ENCODE peak calls at places on chromosome 22, in seven cellular contexts. X is IMR-90, O is neuronal stem cell, Y is H9, A is mesendoderm, H is trophoblast cell, G is H1. S is an unnamed sample.

GRCh38 chr22:45308624-45309421 is 911 bp upstream of the FAM118A start:
- DNase-seq in A (peak), O (no peak), H (no peak), G (no peak), Y (no peak), X (no peak), S (no peak)

GRCh38 chr22:36365020-36365411 is 22.8 kb downstream of the MYH9 start:
- DNase-seq in Y (no peak), X (peak), H (peak), A (peak), G (no peak), O (no peak), S (peak)

GRCh38 chr22:42410708-42411107 is 21.5 kb downstream of the NFAM1 start:
- DNase-seq in H (no peak), A (no peak), Y (no peak), G (no peak), X (no peak), O (no peak), S (no peak)

GRCh38 chr22:50542416-50542927 is 3.2 kb upstream of the KLHDC7B start:
- DNase-seq in Y (no peak), G (no peak), O (no peak), X (no peak), H (no peak), A (no peak), S (no peak)

GRCh38 chr22:28021116-28021997 is 102.3 kb upstream of the PITPNB start:
- DNase-seq in G (no peak), H (no peak), X (no peak), Y (no peak), O (no peak), A (no peak), S (no peak)

GRCh38 chr22:49776053-49776511 is 51.6 kb downstream of the BRD1 start:
- DNase-seq in O (no peak), G (no peak), A (no peak), X (no peak), H (no peak), Y (no peak), S (no peak)

GRCh38 chr22:47135338-47135737 is 372.9 kb downstream of the TBC1D22A start:
- DNase-seq in X (no peak), O (no peak), Y (no peak), A (no peak), G (no peak), H (no peak), S (no peak)

GRCh38 chr22:42644422-42645340 is 4.3 kb upstream of the ATP5MGL start:
- DNase-seq in X (no peak), Y (peak), O (no peak), A (no peak), G (no peak), H (no peak), S (peak)

GRCh38 chr22:18057568-18058209 is 20.1 kb upstream of the PEX26 start:
- DNase-seq in X (peak), Y (no peak), G (no peak), H (peak), O (no peak), A (no peak), S (peak)

GRCh38 chr22:46142548-46143490 is 7.5 kb upstream of the PPARA start:
- DNase-seq in H (no peak), A (no peak), Y (no peak), X (no peak), G (no peak), O (no peak), S (no peak)

GRCh38 chr22:33889748-33890147 is 30.5 kb downstream of the LARGE1 start:
- DNase-seq in A (no peak), O (no peak), Y (no peak), G (no peak), H (no peak), X (no peak), S (no peak)

GRCh38 chr22:19356708-19357269 is 65.3 kb upstream of the CLTCL1 start:
- DNase-seq in G (no peak), X (no peak), O (no peak), H (no peak), A (no peak), Y (no peak), S (no peak)

GRCh38 chr22:30884211-30885000 is 84.2 kb downstream of the MORC2 start:
- DNase-seq in O (no peak), G (no peak), Y (no peak), H (no peak), A (no peak), X (no peak), S (no peak)

GRCh38 chr22:30922151-30922611 is 46.4 kb downstream of the MORC2 start:
- DNase-seq in X (peak), H (peak), G (no peak), O (no peak), Y (no peak), A (no peak), S (no peak)

GRCh38 chr22:27990451-27990840 is 71.4 kb upstream of the PITPNB start:
- DNase-seq in X (no peak), H (no peak), O (no peak), G (no peak), A (no peak), Y (peak), S (no peak)

GRCh38 chr22:49880281-49880680 is 26.6 kb downstream of the ZBED4 start:
- DNase-seq in O (no peak), A (peak), H (no peak), X (no peak), Y (no peak), G (no peak), S (no peak)

GRCh38 chr22:44357962-44358553 is 45.3 kb upstream of the SHISAL1 start:
- DNase-seq in A (no peak), G (no peak), X (peak), O (no peak), H (no peak), Y (no peak), S (peak)

GRCh38 chr22:32204211-32204855 is 540 bp downstream of the RFPL2 start:
- DNase-seq in O (no peak), G (no peak), H (no peak), Y (peak), X (no peak), A (peak), S (no peak)

GRCh38 chr22:48418831-48419230 is 1408.8 kb downstream of the BRD1 start:
- DNase-seq in H (no peak), O (no peak), X (no peak), Y (no peak), A (no peak), G (no peak), S (no peak)

GRCh38 chr22:48417143-48418070 is 1410.3 kb downstream of the BRD1 start:
- DNase-seq in Y (no peak), O (no peak), A (no peak), X (no peak), G (no peak), H (no peak), S (no peak)

GRCh38 chr22:48415535-48415934 is 1412.1 kb downstream of the BRD1 start:
- DNase-seq in X (no peak), O (no peak), H (no peak), Y (no peak), A (no peak), G (no peak), S (no peak)

GRCh38 chr22:48410536-48410935 is 1417.1 kb downstream of the BRD1 start:
- DNase-seq in O (no peak), G (no peak), X (no peak), Y (no peak), A (no peak), H (no peak), S (no peak)

DNA sequence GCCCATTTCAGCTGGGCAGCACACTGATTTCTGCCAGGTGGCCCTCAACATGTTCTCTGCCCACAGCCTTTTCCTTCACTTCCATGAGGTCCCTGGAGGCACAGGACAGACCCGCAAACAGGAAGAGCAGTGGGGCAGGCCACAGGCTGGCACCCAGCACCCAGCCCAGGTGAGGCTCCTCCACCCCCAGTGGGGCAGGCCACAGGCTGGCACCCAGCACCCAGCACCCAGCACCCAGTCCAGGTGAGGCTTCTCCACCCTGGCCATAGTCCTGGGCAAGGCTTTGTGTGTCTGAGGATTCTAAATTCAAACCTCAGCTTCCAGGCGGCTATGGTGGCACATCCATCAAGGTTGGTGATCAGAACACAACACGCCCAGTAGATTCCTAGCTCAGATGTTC is 1413.0 kb downstream of the BRD1 start:
- DNase-seq in O (no peak), X (no peak), A (no peak), Y (no peak), H (no peak), G (no peak), S (no peak)
- H2BK120ac ChIP-seq in O (no peak), X (no peak), A (no peak), Y (no peak), H (no peak), G (no peak), S (no peak)

GRCh38 chr22:22178566-22178965 is 66.0 kb upstream of the VPREB1 start:
- DNase-seq in A (no peak), G (no peak), O (no peak), H (no peak), X (no peak), Y (no peak), S (no peak)
- H3K9ac ChIP-seq in A (no peak), G (no peak), O (no peak), H (no peak), X (no peak), Y (no peak), S (no peak)

GRCh38 chr22:22839570-22840314 is 47.9 kb upstream of the IGLL5 start:
- DNase-seq in X (no peak), O (no peak), Y (no peak), A (no peak), H (no peak), G (no peak), S (no peak)
- H2BK120ac ChIP-seq in X (no peak), O (no peak), Y (no peak), A (no peak), H (no peak), G (no peak), S (no peak)

DNA sequence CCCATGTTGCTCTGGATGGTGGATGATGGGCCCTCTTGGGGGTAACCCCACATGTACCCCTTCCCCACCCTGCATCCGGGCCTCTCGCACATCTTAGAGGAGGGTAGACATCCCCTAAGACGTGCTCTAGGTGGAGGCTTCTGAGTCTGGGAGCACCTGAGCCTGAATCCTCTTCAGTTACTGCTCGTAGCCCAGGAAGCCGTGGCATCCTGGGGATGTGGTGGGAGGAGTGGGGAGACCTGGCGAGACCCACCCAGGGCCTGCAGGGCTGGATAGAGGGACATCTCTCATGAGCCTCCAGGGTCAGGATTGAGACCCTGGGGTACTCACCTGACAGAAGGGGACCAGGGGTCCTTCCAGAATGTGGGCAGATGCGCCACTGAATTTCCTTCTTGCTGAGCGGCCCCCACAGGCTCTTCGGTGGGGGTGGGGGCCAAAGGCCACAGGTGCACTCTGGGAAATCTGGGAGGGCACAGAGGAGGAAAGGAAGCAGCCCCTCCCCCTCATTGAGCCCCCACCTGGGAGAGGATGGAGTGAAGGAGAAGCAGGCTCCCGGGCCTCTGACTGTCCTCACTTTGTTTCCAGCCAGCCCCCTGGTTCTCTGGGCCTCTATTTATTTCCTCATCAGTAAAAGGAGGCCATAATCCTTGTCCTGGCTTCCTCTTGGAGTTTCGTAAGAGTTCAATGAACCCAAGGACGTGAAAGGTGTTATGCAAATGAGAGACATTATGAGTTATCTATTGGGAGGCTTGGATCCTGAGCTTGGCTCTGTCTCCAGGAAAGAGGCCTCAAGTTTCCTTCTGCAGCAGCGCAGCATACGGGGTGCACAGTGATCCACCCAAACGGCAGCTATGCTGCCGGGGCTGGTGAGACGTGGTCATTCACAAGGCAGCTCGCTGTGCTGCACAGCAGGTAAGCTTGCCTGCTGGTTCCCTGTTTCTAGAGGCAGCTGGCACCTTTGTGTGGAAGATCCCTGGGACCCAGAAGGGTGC is 31.2 kb downstream of the KCNJ4 start:
- DNase-seq in O (no peak), Y (peak), A (no peak), G (no peak), X (no peak), H (no peak), S (no peak)
- H3K9ac ChIP-seq in O (no peak), Y (no peak), A (no peak), G (no peak), X (no peak), H (no peak), S (no peak)

GRCh38 chr22:24071686-24072085 is 60.6 kb downstream of the CABIN1 start:
- DNase-seq in A (no peak), Y (no peak), H (no peak), X (no peak), G (no peak), O (no peak), S (no peak)

GRCh38 chr22:24072361-24072760 is 61.3 kb downstream of the CABIN1 start:
- DNase-seq in Y (no peak), G (no peak), X (no peak), O (no peak), H (no peak), A (no peak), S (no peak)

GRCh38 chr22:24070553-24070952 is 59.4 kb downstream of the CABIN1 start:
- DNase-seq in H (no peak), G (no peak), X (no peak), A (no peak), Y (no peak), O (no peak), S (no peak)

GRCh38 chr22:24077416-24077815 is 66.3 kb downstream of the CABIN1 start:
- DNase-seq in A (no peak), G (no peak), Y (no peak), H (no peak), X (no peak), O (no peak), S (no peak)

GRCh38 chr22:24076091-24076867 is 65.2 kb downstream of the CABIN1 start:
- DNase-seq in X (peak), H (no peak), O (no peak), A (no peak), G (no peak), Y (no peak), S (no peak)
- H2BK120ac ChIP-seq in X (no peak), H (no peak), O (no peak), A (no peak), G (no peak), Y (no peak), S (no peak)

GRCh38 chr22:37894939-37895670 is 11.0 kb upstream of the MICALL1 start:
- DNase-seq in Y (peak), H (peak), X (no peak), A (peak), G (no peak), O (peak), S (peak)
- H3K9ac ChIP-seq in Y (no peak), H (no peak), X (no peak), A (peak), G (peak), O (peak), S (peak)

DNA sequence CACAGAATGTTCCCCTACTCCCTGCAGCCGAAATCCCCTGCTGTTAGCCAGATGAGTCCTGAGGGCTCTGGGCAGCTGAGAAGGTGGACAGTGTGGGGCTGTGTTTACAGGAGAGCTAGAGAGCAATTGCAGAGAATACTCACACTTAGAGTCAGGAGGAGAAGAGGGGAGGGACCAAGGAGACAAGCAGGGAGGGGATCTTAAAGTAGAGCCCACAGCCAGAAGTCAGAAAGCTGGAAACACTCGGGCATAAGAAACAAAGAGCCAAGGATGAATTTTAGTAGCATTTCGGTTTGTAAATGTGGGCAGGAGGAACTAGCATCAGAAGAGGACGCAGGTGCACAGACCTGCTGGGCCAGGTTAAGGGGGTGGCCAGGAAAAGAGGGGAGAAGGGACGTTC is 1435.9 kb downstream of the BRD1 start:
- DNase-seq in X (no peak), H (no peak), A (no peak), Y (no peak), G (no peak), O (no peak), S (no peak)
- H2BK120ac ChIP-seq in X (no peak), H (no peak), A (no peak), Y (no peak), G (no peak), O (no peak), S (no peak)

DNA sequence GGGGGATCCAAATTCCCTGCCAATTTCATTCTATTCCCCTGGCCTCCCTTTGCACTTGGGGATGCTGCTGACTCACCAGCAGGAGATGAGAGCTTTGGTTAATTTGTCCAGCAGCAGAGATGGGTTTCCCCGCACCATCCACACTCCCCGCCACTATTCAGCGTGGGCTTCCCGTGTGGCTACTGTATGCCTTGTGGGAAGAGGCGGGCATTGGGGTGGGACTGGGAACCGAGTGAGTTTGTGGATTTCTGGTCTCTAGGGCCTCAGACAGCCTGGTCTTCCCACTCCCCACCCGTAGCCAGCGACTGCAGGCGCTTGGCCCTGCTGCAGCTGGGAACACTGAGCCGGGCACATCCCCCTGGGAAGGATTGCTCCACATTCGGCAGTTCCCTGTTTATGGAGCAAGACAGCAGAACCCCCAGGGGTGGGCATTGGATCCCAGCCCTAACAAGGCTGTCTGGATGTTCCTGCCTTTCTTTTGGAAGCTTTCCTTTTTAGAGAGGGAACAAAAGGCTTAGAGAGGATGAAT is 23.4 kb downstream of the KIAA1671 start:
- DNase-seq in A (no peak), Y (no peak), G (no peak), X (no peak), O (no peak), H (no peak), S (peak)
- H3K9ac ChIP-seq in A (peak), Y (no peak), G (no peak), X (no peak), O (no peak), H (no peak), S (peak)